ENCODE peak calls at places on chromosomes 4 and X, in four cellular contexts. V is activated CD4-positive, alpha-beta T cell treated with anti-CD3 and anti-CD28 coated beads, Interleukin-2, amount 10 ng/mL, durations not matched to agents 7 days and 5 days; S is hepatic stellate cell; E is A673. J is an unnamed sample.

GRCh38 chr4:15906024-15906443 is 32.5 kb downstream of the FGFBP1 start:
- DNase-seq in E (no peak), S (no peak), V (no peak), J (peak; percentile 22)

GRCh38 chr4:72714482-72715279 is 145.7 kb upstream of the ADAMTS3 start:
- DNase-seq in E (no peak), V (no peak), S (no peak), J (no peak)

GRCh38 chr4:2101346-2102044 is 42.4 kb downstream of the NAT8L start:
- DNase-seq in S (no peak), V (no peak), E (no peak), J (no peak)

GRCh38 chr4:94889961-94890360 is 132.2 kb downstream of the BMPR1B start:
- DNase-seq in V (no peak), E (no peak), S (no peak), J (no peak)

GRCh38 chrX:115387327-115387726 is 97.8 kb downstream of the LUZP4 start:
- DNase-seq in E (no peak), S (no peak), V (no peak), J (no peak)

GRCh38 chr4:126071346-126072333 is 756.9 kb downstream of the FAT4 start:
- DNase-seq in S (no peak), V (no peak), E (no peak), J (no peak)

GRCh38 chrX:120653000-120653399 is 23.1 kb upstream of the C1GALT1C1 start:
- DNase-seq in S (no peak), E (peak; percentile 67), V (no peak), J (no peak)

GRCh38 chrX:134172588-134173259 is 64.3 kb upstream of the CCDC160 start:
- DNase-seq in S (peak; percentile 5), E (peak; percentile 17), V (peak; percentile 56), J (no peak)

GRCh38 chr4:77960367-77960766 is 96.8 kb upstream of the FRAS1 start:
- DNase-seq in V (no peak), E (no peak), S (no peak), J (no peak)

GRCh38 chr4:181077416-181077815 is 1165.8 kb upstream of the TENM3 start:
- DNase-seq in E (no peak), S (no peak), V (no peak), J (no peak)

GRCh38 chrX:40508560-40508959 is 72.2 kb upstream of the ATP6AP2 start:
- DNase-seq in S (no peak), E (no peak), V (no peak), J (no peak)

GRCh38 chrX:17537652-17538301 is 162.8 kb downstream of the NHS start:
- DNase-seq in E (no peak), V (no peak), S (no peak), J (no peak)

GRCh38 chrX:35562395-35562794 is 235.7 kb upstream of the MAGEB16 start:
- DNase-seq in V (no peak), E (no peak), S (no peak), J (no peak)

GRCh38 chr4:100907465-100908454 is 389.9 kb upstream of the EMCN start:
- DNase-seq in E (peak; percentile 39), S (no peak), V (no peak), J (no peak)

GRCh38 chr4:8768357-8768999 is 103.2 kb downstream of the HMX1 start:
- DNase-seq in S (no peak), E (no peak), V (no peak), J (no peak)

GRCh38 chr4:74230902-74231499 is 73.1 kb downstream of the MTHFD2L start:
- DNase-seq in V (no peak), S (peak; percentile 34), E (peak; percentile 80), J (no peak)

GRCh38 chr4:77022581-77023133 is 53.1 kb downstream of the CCNI start:
- DNase-seq in E (peak; percentile 78), V (no peak), S (peak; percentile 67), J (peak; percentile 52)

GRCh38 chr4:66574145-66574978 is 904.1 kb upstream of the EPHA5 start:
- DNase-seq in S (no peak), V (no peak), E (no peak), J (peak; percentile 19)

GRCh38 chr4:18020145-18020670 is 1.3 kb downstream of the LCORL start:
- DNase-seq in S (peak; percentile 14), E (peak; percentile 6), V (peak; percentile 14), J (no peak)

GRCh38 chr4:140091305-140091704 is 62.7 kb downstream of the MAML3 start:
- DNase-seq in V (no peak), E (no peak), S (no peak), J (no peak)

GRCh38 chr4:144465546-144465945 is 180.4 kb upstream of the HHIP start:
- DNase-seq in E (no peak), V (no peak), S (no peak), J (no peak)

GRCh38 chr4:7842384-7843279 is 97.0 kb downstream of the AFAP1 start:
- DNase-seq in S (peak; percentile 88), E (no peak), V (no peak), J (no peak)

GRCh38 chr4:70583952-70584834 is 7.9 kb upstream of the AMBN start:
- DNase-seq in S (no peak), E (no peak), V (no peak), J (no peak)

GRCh38 chr4:112637552-112637866 is 566 bp downstream of the LARP7 start:
- DNase-seq in S (no peak), E (no peak), V (no peak), J (no peak)

GRCh38 chr4:140092094-140092820 is 61.7 kb downstream of the MAML3 start:
- DNase-seq in S (no peak), E (peak; percentile 85), V (no peak), J (peak; percentile 70)

GRCh38 chrX:85922821-85923220 is 124.5 kb downstream of the CHM start:
- DNase-seq in E (no peak), V (no peak), S (peak; percentile 2), J (no peak)

GRCh38 chr4:59671037-59671436 is 1529.1 kb upstream of the ADGRL3 start:
- DNase-seq in E (no peak), S (no peak), V (no peak), J (no peak)

GRCh38 chr4:43512253-43512652 is 619.7 kb downstream of the GRXCR1 start:
- DNase-seq in V (no peak), S (no peak), E (no peak), J (no peak)

GRCh38 chr4:115537387-115537786 is 424.0 kb upstream of the NDST4 start:
- DNase-seq in V (no peak), E (peak; percentile 48), S (no peak), J (no peak)

GRCh38 chr4:41323706-41324105 is 67.0 kb downstream of the UCHL1 start:
- DNase-seq in V (no peak), S (no peak), E (no peak), J (no peak)

GRCh38 chrX:7146703-7147430 is 645 bp upstream of the STS start:
- DNase-seq in E (no peak), V (peak; percentile 6), S (no peak), J (no peak)

GRCh38 chr4:67535280-67535840 is 9.9 kb downstream of the CENPC start:
- DNase-seq in V (no peak), E (no peak), S (no peak), J (no peak)

GRCh38 chrX:120213438-120214265 is 37.0 kb upstream of the ZBTB33 start:
- DNase-seq in V (peak; percentile 64), S (peak; percentile 51), E (peak; percentile 76), J (peak; percentile 63)

GRCh38 chr4:78737020-78737419 is 39.1 kb upstream of the BMP2K start:
- DNase-seq in E (no peak), V (no peak), S (no peak), J (no peak)

GRCh38 chrX:135625995-135626394 is 87.4 kb upstream of the CT45A1 start:
- DNase-seq in E (peak; percentile 23), V (no peak), S (no peak), J (no peak)

GRCh38 chr4:149322203-149322602 is 493.4 kb downstream of the IQCM start:
- DNase-seq in S (no peak), V (no peak), E (peak; percentile 7), J (no peak)

GRCh38 chr4:8597791-8598190 is 5.2 kb downstream of the CPZ start:
- DNase-seq in E (no peak), V (no peak), S (no peak), J (no peak)

J was measured in WTC11.